ENCODE peak calls at places on chromosomes 4 and X, in nine cellular contexts. R is Ammon's horn; F is HCT116; B is endothelial cell; K is stimulated activated CD4-positive, alpha-beta T cell treated with anti-CD3 and anti-CD28 coated beads, TNF-alpha, amount 100 ng/mL, for 48 hours; S is PC-9; G is fibroblast of the aortic adventitia; O is amygdala; E is NCI-H1417. P is an unnamed sample.
A peak's percentile ranks its signal among the peaks of the same experiment; 100 is the strongest.

GRCh38 chr4:3408793-3409330 is 32.9 kb upstream of the HGFAC start:
- DNase-seq in G (no peak), S (no peak), O (no peak), E (no peak), B (no peak), R (no peak), K (no peak), F (no peak), P (no peak)

GRCh38 chr4:2015008-2015407 is 6.2 kb upstream of the NELFA start:
- DNase-seq in B (no peak), E (no peak), R (no peak), F (no peak), S (no peak), G (no peak), K (no peak), O (no peak), P (no peak)

GRCh38 chr4:36243355-36244256 is 708 bp downstream of the ARAP2 start:
- DNase-seq in R (peak; percentile 71), O (peak; percentile 45), S (peak; percentile 40), E (peak; percentile 86), G (no peak), B (peak; percentile 58), F (no peak), K (peak; percentile 29), P (peak; percentile 39)

GRCh38 chr4:149549911-149550310 is 265.7 kb downstream of the IQCM start:
- DNase-seq in O (no peak), G (no peak), S (peak; percentile 1), K (no peak), R (peak; percentile 18), E (no peak), F (no peak), B (no peak), P (no peak)

GRCh38 chr4:5996641-5997040 is 21.6 kb downstream of the C4orf50 start:
- DNase-seq in F (no peak), B (no peak), G (no peak), E (no peak), K (no peak), S (no peak), O (no peak), R (no peak), P (no peak)

GRCh38 chr4:89619230-89619962 is 217.6 kb downstream of the SNCA start:
- DNase-seq in O (no peak), E (no peak), K (no peak), R (no peak), G (no peak), S (no peak), B (no peak), F (no peak), P (no peak)

GRCh38 chr4:114184901-114185300 is 205.5 kb upstream of the ARSJ start:
- DNase-seq in K (no peak), G (no peak), O (no peak), S (no peak), E (no peak), B (no peak), F (no peak), R (no peak), P (no peak)

GRCh38 chrX:9677098-9677739 is 88.4 kb downstream of the GPR143 start:
- DNase-seq in K (peak; percentile 3), R (peak; percentile 2), F (no peak), S (no peak), B (no peak), G (peak; percentile 33), O (no peak), E (no peak), P (no peak)

GRCh38 chr4:155881555-155881954 is 15.5 kb upstream of the ASIC5 start:
- DNase-seq in R (no peak), O (no peak), K (no peak), B (no peak), E (no peak), G (no peak), F (no peak), S (no peak), P (no peak)

GRCh38 chr4:153782567-153782966 is 6.3 kb downstream of the SFRP2 start:
- DNase-seq in S (no peak), G (peak; percentile 23), K (no peak), B (no peak), E (no peak), R (no peak), F (no peak), O (no peak), P (no peak)

GRCh38 chr4:37827802-37828321 is 1.4 kb downstream of the PGM2 start:
- DNase-seq in K (no peak), B (no peak), F (no peak), S (no peak), E (no peak), R (no peak), G (peak; percentile 13), O (no peak), P (no peak)

GRCh38 chrX:134501942-134502341 is 42.0 kb downstream of the HPRT1 start:
- DNase-seq in B (no peak), O (no peak), S (no peak), R (no peak), E (no peak), K (no peak), G (no peak), F (no peak), P (no peak)

GRCh38 chr4:161992317-161992716 is 171.5 kb downstream of the FSTL5 start:
- DNase-seq in F (no peak), G (no peak), R (no peak), S (no peak), O (no peak), E (no peak), K (no peak), B (no peak), P (no peak)